ENCODE peak calls at places on chromosomes 4 and X, in eight cellular contexts. One of them, this sample, is unnamed.

GRCh38 chr4:184384810-184385557 is 89.4 kb downstream of the IRF2 start:
- DNase-seq in HS-5: no peak
- DNase-seq in AG08395: no peak
- DNase-seq in cardiac muscle cell: no peak
- DNase-seq in nephron progenitor cell: no peak
- DNase-seq in esophagus squamous epithelium: no peak
- DNase-seq in ELR: no peak
- DNase-seq in A549: no peak
- DNase-seq in this sample: no peak

GRCh38 chr4:104896623-104897296 is 249.9 kb upstream of the TET2 start:
- DNase-seq in cardiac muscle cell: no peak
- DNase-seq in AG08395: no peak
- DNase-seq in HS-5: no peak
- DNase-seq in A549: no peak
- DNase-seq in nephron progenitor cell: no peak
- DNase-seq in ELR: no peak
- DNase-seq in esophagus squamous epithelium: no peak
- DNase-seq in this sample: no peak

GRCh38 chr4:161936625-161937133 is 227.1 kb downstream of the FSTL5 start:
- DNase-seq in AG08395: peak; percentile 67
- DNase-seq in nephron progenitor cell: no peak
- DNase-seq in cardiac muscle cell: peak; percentile 16
- DNase-seq in esophagus squamous epithelium: no peak
- DNase-seq in HS-5: peak; percentile 98
- DNase-seq in A549: peak; percentile 1
- DNase-seq in ELR: peak; percentile 93
- DNase-seq in this sample: no peak

GRCh38 chr4:170423137-170423536 is 333.4 kb upstream of the AADAT start:
- DNase-seq in ELR: peak; percentile 84
- DNase-seq in A549: no peak
- DNase-seq in esophagus squamous epithelium: no peak
- DNase-seq in HS-5: peak; percentile 89
- DNase-seq in nephron progenitor cell: no peak
- DNase-seq in cardiac muscle cell: no peak
- DNase-seq in AG08395: peak; percentile 30
- DNase-seq in this sample: no peak

GRCh38 chr4:17448689-17449088 is 63.2 kb downstream of the QDPR start:
- DNase-seq in AG08395: peak; percentile 47
- DNase-seq in nephron progenitor cell: no peak
- DNase-seq in ELR: peak; percentile 61
- DNase-seq in HS-5: peak; percentile 33
- DNase-seq in cardiac muscle cell: no peak
- DNase-seq in A549: no peak
- DNase-seq in esophagus squamous epithelium: no peak
- DNase-seq in this sample: no peak

GRCh38 chrX:81120936-81121351 is 80.8 kb downstream of the HMGN5 start:
- DNase-seq in HS-5: peak; percentile 20
- DNase-seq in cardiac muscle cell: peak; percentile 66
- DNase-seq in AG08395: peak; percentile 37
- DNase-seq in nephron progenitor cell: peak; percentile 47
- DNase-seq in A549: peak; percentile 13
- DNase-seq in ELR: peak; percentile 60
- DNase-seq in esophagus squamous epithelium: no peak
- DNase-seq in this sample: peak; percentile 58

GRCh38 chrX:35890699-35891098 is 28.8 kb upstream of the CFAP47 start:
- DNase-seq in esophagus squamous epithelium: no peak
- DNase-seq in HS-5: peak; percentile 2
- DNase-seq in A549: peak; percentile 17
- DNase-seq in AG08395: no peak
- DNase-seq in nephron progenitor cell: peak; percentile 24
- DNase-seq in cardiac muscle cell: peak; percentile 80
- DNase-seq in ELR: peak; percentile 52
- DNase-seq in this sample: peak; percentile 87

GRCh38 chrX:17032351-17032750 is 85.9 kb downstream of the REPS2 start:
- DNase-seq in AG08395: peak; percentile 38
- DNase-seq in HS-5: no peak
- DNase-seq in ELR: peak; percentile 10
- DNase-seq in esophagus squamous epithelium: no peak
- DNase-seq in cardiac muscle cell: no peak
- DNase-seq in nephron progenitor cell: no peak
- DNase-seq in A549: peak; percentile 7
- DNase-seq in this sample: no peak

GRCh38 chr4:59571805-59572430 is 1628.2 kb upstream of the ADGRL3 start:
- DNase-seq in ELR: no peak
- DNase-seq in AG08395: no peak
- DNase-seq in A549: no peak
- DNase-seq in HS-5: no peak
- DNase-seq in nephron progenitor cell: no peak
- DNase-seq in esophagus squamous epithelium: no peak
- DNase-seq in cardiac muscle cell: no peak
- DNase-seq in this sample: no peak

GRCh38 chr4:53592128-53592527 is 842 bp upstream of the LNX1 start:
- DNase-seq in esophagus squamous epithelium: no peak
- DNase-seq in cardiac muscle cell: no peak
- DNase-seq in A549: no peak
- DNase-seq in nephron progenitor cell: no peak
- DNase-seq in ELR: no peak
- DNase-seq in HS-5: no peak
- DNase-seq in AG08395: no peak
- DNase-seq in this sample: peak; percentile 74

GRCh38 chr4:107862658-107863057 is 37.9 kb downstream of the SGMS2 start:
- DNase-seq in esophagus squamous epithelium: no peak
- DNase-seq in A549: peak; percentile 15
- DNase-seq in ELR: peak; percentile 93
- DNase-seq in nephron progenitor cell: no peak
- DNase-seq in AG08395: peak; percentile 11
- DNase-seq in HS-5: peak; percentile 40
- DNase-seq in cardiac muscle cell: no peak
- DNase-seq in this sample: no peak

GRCh38 chr4:46994007-46994405 is 625 bp upstream of the GABRA4 start:
- DNase-seq in A549: no peak
- DNase-seq in AG08395: no peak
- DNase-seq in esophagus squamous epithelium: no peak
- DNase-seq in HS-5: no peak
- DNase-seq in cardiac muscle cell: no peak
- DNase-seq in nephron progenitor cell: peak; percentile 6
- DNase-seq in ELR: peak; percentile 15
- DNase-seq in this sample: no peak

GRCh38 chr4:138602664-138603063 is 360.5 kb upstream of the SLC7A11 start:
- DNase-seq in esophagus squamous epithelium: no peak
- DNase-seq in HS-5: no peak
- DNase-seq in cardiac muscle cell: no peak
- DNase-seq in A549: no peak
- DNase-seq in nephron progenitor cell: no peak
- DNase-seq in AG08395: peak; percentile 29
- DNase-seq in ELR: peak; percentile 2
- DNase-seq in this sample: no peak

GRCh38 chrX:88982183-88982582 is 235.2 kb downstream of the CPXCR1 start:
- DNase-seq in esophagus squamous epithelium: no peak
- DNase-seq in HS-5: no peak
- DNase-seq in AG08395: no peak
- DNase-seq in A549: no peak
- DNase-seq in nephron progenitor cell: no peak
- DNase-seq in ELR: no peak
- DNase-seq in cardiac muscle cell: no peak
- DNase-seq in this sample: no peak

GRCh38 chrX:136464589-136464988 is 23.2 kb upstream of the BRS3 start:
- DNase-seq in HS-5: no peak
- DNase-seq in ELR: no peak
- DNase-seq in A549: no peak
- DNase-seq in cardiac muscle cell: no peak
- DNase-seq in esophagus squamous epithelium: no peak
- DNase-seq in AG08395: no peak
- DNase-seq in nephron progenitor cell: no peak
- DNase-seq in this sample: no peak

GRCh38 chrX:153755136-153755535 is 8.9 kb upstream of the PLXNB3 start:
- DNase-seq in A549: no peak
- DNase-seq in ELR: no peak
- DNase-seq in cardiac muscle cell: no peak
- DNase-seq in nephron progenitor cell: no peak
- DNase-seq in HS-5: no peak
- DNase-seq in AG08395: no peak
- DNase-seq in esophagus squamous epithelium: no peak
- DNase-seq in this sample: no peak

GRCh38 chr4:6769138-6769983 is 13.2 kb upstream of the KIAA0232 start:
- DNase-seq in ELR: no peak
- DNase-seq in nephron progenitor cell: no peak
- DNase-seq in HS-5: no peak
- DNase-seq in esophagus squamous epithelium: no peak
- DNase-seq in cardiac muscle cell: no peak
- DNase-seq in A549: no peak
- DNase-seq in AG08395: no peak
- DNase-seq in this sample: no peak

GRCh38 chrX:30023451-30023850 is 191.9 kb upstream of the MAGEB2 start:
- DNase-seq in cardiac muscle cell: no peak
- DNase-seq in AG08395: no peak
- DNase-seq in esophagus squamous epithelium: no peak
- DNase-seq in nephron progenitor cell: no peak
- DNase-seq in A549: no peak
- DNase-seq in ELR: peak; percentile 44
- DNase-seq in HS-5: peak; percentile 32
- DNase-seq in this sample: no peak

GRCh38 chr4:7824218-7824617 is 115.4 kb downstream of the AFAP1 start:
- DNase-seq in HS-5: no peak
- DNase-seq in nephron progenitor cell: no peak
- DNase-seq in AG08395: no peak
- DNase-seq in A549: no peak
- DNase-seq in cardiac muscle cell: no peak
- DNase-seq in esophagus squamous epithelium: no peak
- DNase-seq in ELR: no peak
- DNase-seq in this sample: no peak

GRCh38 chr4:120049732-120050494 is 16.7 kb downstream of the MAD2L1 start:
- DNase-seq in AG08395: peak; percentile 79
- DNase-seq in A549: peak; percentile 23
- DNase-seq in cardiac muscle cell: peak; percentile 76
- DNase-seq in ELR: peak; percentile 83
- DNase-seq in esophagus squamous epithelium: peak; percentile 6
- DNase-seq in nephron progenitor cell: peak; percentile 83
- DNase-seq in HS-5: peak; percentile 58
- DNase-seq in this sample: peak; percentile 80

This sample was measured in T47D.